ENCODE peak calls at places on chromosome 7, in nine cellular contexts. F, B, X, J, L, I, P, G and E are unnamed samples.

GRCh38 chr7:27745064-27745583 is 5.2 kb downstream of the TAX1BP1 start:
- DNase-seq in F (no peak), B (peak; percentile 44), X (peak; percentile 84), J (peak; percentile 85), L (no peak), I (no peak), P (peak; percentile 84), G (no peak), E (no peak)

GRCh38 chr7:135253851-135254815 is 20.5 kb downstream of the STRA8 start:
- DNase-seq in F (peak; percentile 31), B (peak; percentile 29), X (peak; percentile 61), J (peak; percentile 77), L (peak; percentile 60), I (peak; percentile 82), P (peak; percentile 76), G (peak; percentile 73), E (peak; percentile 51)

GRCh38 chr7:20301311-20301939 is 29.3 kb upstream of the ITGB8 start:
- DNase-seq in F (no peak), B (no peak), X (peak; percentile 36), J (peak; percentile 66), L (no peak), I (no peak), P (peak; percentile 75), G (no peak), E (no peak)

GRCh38 chr7:132077986-132078385 is 498.3 kb downstream of the PLXNA4 start:
- DNase-seq in F (no peak), B (no peak), X (no peak), J (peak; percentile 57), L (no peak), I (no peak), P (peak; percentile 59), G (no peak), E (no peak)

GRCh38 chr7:29765392-29765979 is 40.8 kb upstream of the WIPF3 start:
- DNase-seq in F (no peak), B (no peak), X (no peak), J (no peak), L (no peak), I (no peak), P (no peak), G (no peak), E (no peak)

GRCh38 chr7:51010534-51010933 is 227.8 kb upstream of the GRB10 start:
- DNase-seq in F (no peak), B (no peak), X (no peak), J (no peak), L (no peak), I (no peak), P (no peak), G (no peak), E (no peak)

GRCh38 chr7:49229246-49229645 is 304.9 kb downstream of the CDC14C start:
- DNase-seq in F (no peak), B (no peak), X (no peak), J (no peak), L (no peak), I (no peak), P (no peak), G (no peak), E (no peak)

GRCh38 chr7:72781161-72781560 is 46.8 kb downstream of the TYW1B start:
- DNase-seq in F (no peak), B (no peak), X (no peak), J (no peak), L (no peak), I (no peak), P (no peak), G (no peak), E (no peak)

GRCh38 chr7:78530351-78530750 is 731.8 kb downstream of the PHTF2 start:
- DNase-seq in F (peak; percentile 10), B (peak; percentile 31), X (peak; percentile 65), J (peak; percentile 70), L (no peak), I (no peak), P (peak; percentile 83), G (no peak), E (no peak)

GRCh38 chr7:45700556-45700955 is 126.4 kb downstream of the ADCY1 start:
- DNase-seq in F (no peak), B (no peak), X (no peak), J (no peak), L (no peak), I (peak; percentile 55), P (no peak), G (peak; percentile 55), E (peak; percentile 40)

GRCh38 chr7:91835191-91836064 is 45.1 kb downstream of the MTERF1 start:
- DNase-seq in F (no peak), B (no peak), X (no peak), J (no peak), L (no peak), I (no peak), P (no peak), G (no peak), E (no peak)

GRCh38 chr7:141464551-141464950 is 86.7 kb upstream of the AGK start:
- DNase-seq in F (no peak), B (no peak), X (no peak), J (no peak), L (no peak), I (no peak), P (no peak), G (no peak), E (no peak)

GRCh38 chr7:74653686-74654181 is 3.8 kb upstream of the GTF2I start:
- DNase-seq in F (no peak), B (no peak), X (no peak), J (no peak), L (no peak), I (no peak), P (no peak), G (no peak), E (no peak)

GRCh38 chr7:75993689-75994387 is 557 bp downstream of the TMEM120A start:
- DNase-seq in F (no peak), B (no peak), X (peak; percentile 24), J (peak; percentile 50), L (no peak), I (peak; percentile 88), P (peak; percentile 38), G (peak; percentile 79), E (peak; percentile 78)

GRCh38 chr7:35697414-35698175 is 2.7 kb upstream of the HERPUD2 start:
- DNase-seq in F (peak; percentile 23), B (peak; percentile 62), X (peak; percentile 50), J (peak; percentile 63), L (no peak), I (no peak), P (peak; percentile 71), G (no peak), E (no peak)

DNA sequence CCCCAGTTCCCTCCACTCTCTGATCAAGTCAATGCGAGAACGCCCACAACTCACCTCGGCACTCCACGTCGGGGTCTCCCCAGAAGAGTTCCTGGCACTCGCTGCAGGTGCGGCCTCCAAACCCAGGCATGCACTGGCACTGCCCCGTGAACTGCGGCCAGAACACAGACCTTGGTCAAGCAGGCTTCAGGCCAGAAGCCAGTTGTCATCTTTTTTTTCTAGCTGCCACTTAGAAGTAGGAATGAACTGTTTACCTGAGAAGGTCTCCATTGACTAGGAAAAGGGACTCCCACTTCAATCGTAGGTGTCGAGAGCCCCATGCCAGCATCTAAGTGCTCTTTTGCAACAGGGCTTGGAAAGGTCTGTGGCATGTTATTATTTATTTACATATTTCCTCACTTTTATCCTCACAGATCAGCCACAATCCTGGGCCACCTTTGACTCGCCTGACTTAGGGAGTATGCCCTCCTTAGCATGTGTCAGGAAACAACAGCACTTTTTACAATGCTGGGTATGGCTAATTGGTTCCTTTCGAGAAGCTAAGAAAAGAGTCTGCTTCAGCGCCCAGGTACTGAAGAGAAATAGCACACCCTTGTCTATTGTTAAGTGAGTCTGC is 51.7 kb downstream of the LAMB1 start:
- DNase-seq in F (no peak), B (no peak), X (no peak), J (no peak), L (no peak), I (no peak), P (no peak), G (no peak), E (no peak)
- H3K36me3 ChIP-seq in F (peaks cover 22% of the 10 kb centered on the region), B (peaks cover 12% of the 10 kb centered on the region), X (peaks cover 85% of the 10 kb centered on the region), J (peaks cover 41% of the 10 kb centered on the region), L (no peaks in the 10 kb centered on the region), I (peaks cover 38% of the 10 kb centered on the region), P (peaks cover 58% of the 10 kb centered on the region), G (peaks cover 22% of the 10 kb centered on the region), E (peaks cover 93% of the 10 kb centered on the region)

DNA sequence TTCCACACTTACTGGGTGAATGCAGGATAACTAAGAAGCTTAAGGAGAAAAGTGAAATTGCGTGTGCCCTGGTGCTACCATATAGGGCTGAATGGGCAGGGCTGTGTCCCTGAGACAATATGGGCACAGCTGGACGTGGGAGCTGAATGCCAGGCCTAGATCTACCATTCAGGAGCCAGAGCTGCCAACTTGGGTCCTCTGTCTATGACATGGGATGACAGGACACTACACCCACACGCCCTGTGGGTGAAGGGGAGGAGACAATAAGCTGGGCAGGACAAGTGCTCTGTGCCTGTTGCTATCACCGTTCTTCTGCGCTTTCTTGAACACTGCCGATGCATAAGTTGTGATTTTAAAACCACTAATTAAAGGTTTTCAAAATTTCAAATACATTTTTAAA is 293.9 kb downstream of the TNS3 start:
- DNase-seq in F (no peak), B (no peak), X (no peak), J (no peak), L (no peak), I (no peak), P (no peak), G (no peak), E (no peak)
- H3K36me3 ChIP-seq in F (peaks cover 45% of the 10 kb centered on the region), B (peaks cover 4% of the 10 kb centered on the region), X (peaks cover 49% of the 10 kb centered on the region), J (peaks cover 21% of the 10 kb centered on the region), L (no peaks in the 10 kb centered on the region), I (peaks cover 72% of the 10 kb centered on the region), P (peaks cover 53% of the 10 kb centered on the region), G (peaks cover 85% of the 10 kb centered on the region), E (peaks cover 60% of the 10 kb centered on the region)

DNA sequence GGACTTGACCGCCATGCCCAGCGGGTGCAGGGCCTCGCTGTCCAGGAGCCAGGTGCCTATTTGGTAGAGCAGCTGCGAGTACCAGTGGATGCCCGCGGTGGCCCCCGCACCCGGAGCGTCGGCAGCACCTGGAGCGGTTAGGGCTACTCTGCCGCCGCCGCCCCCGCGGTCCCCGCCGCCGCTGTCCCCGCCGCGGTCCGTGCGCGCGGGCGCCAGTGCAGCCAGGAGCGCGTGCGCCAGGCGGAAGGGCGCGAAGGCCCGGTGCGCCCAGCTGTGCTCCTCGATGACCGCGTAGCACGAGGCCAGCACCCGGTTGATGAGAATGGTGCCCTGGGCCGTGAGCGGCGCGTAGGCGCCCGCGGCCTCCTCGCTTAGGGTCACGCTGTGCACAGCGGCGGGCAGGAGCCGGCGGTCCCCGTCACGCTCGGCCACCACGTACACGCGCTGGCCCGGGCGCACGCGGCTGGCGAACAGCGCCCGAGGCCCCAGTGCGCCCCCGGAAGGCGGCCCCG is 9.3 kb downstream of the SHH start:
- DNase-seq in F (no peak), B (no peak), X (no peak), J (no peak), L (no peak), I (no peak), P (no peak), G (peak; percentile 64), E (no peak)
- H3K36me3 ChIP-seq in F (no peaks in the 10 kb centered on the region), B (no peaks in the 10 kb centered on the region), X (no peaks in the 10 kb centered on the region), J (no peaks in the 10 kb centered on the region), L (no peaks in the 10 kb centered on the region), I (no peaks in the 10 kb centered on the region), P (no peaks in the 10 kb centered on the region), G (no peaks in the 10 kb centered on the region), E (no peaks in the 10 kb centered on the region)

DNA sequence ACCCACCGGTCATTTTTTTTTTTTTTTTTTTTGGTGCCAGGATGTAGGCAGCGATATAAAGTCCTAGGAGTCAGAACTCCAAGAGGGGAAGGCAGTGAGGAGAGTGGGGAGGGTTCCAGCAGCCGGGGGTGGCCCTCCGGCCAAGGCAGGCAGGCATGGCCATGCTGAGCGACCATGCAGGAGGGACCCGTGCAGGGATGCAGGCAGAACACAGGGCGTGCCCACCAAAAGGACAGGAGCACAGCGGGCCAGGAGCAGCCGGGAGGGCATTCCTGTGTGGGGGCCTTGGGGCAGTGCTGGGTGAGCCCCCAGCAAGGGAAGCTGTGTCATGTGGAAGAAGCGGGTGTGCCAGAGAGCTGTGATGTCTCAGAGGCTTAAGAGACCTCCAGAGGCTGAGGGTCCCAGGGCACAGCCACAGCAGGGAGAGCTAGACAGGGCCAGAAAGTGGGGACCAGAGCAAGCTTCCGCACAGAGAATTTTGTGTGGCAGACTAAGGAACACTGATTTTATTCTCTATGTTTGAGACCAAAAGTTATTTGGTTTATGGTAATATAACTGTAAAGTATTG is 5.7 kb downstream of the ZFAND2A start:
- DNase-seq in F (no peak), B (no peak), X (no peak), J (no peak), L (no peak), I (peak; percentile 47), P (no peak), G (no peak), E (no peak)
- H3K36me3 ChIP-seq in F (peaks cover 29% of the 10 kb centered on the region), B (peaks cover 1% of the 10 kb centered on the region), X (peaks cover 59% of the 10 kb centered on the region), J (peaks cover 24% of the 10 kb centered on the region), L (peaks cover 21% of the 10 kb centered on the region), I (peaks cover 84% of the 10 kb centered on the region), P (peaks cover 60% of the 10 kb centered on the region), G (peaks cover 63% of the 10 kb centered on the region), E (peaks cover 77% of the 10 kb centered on the region)